ENCODE peak calls at places on chromosomes 6 and 20, in six cellular contexts. One of them, this sample, is unnamed.

GRCh38 chr20:57123139-57123903 is 143.1 kb downstream of the BMP7 start:
- DNase-seq in mesenchymal stem cell: no peak
- DNase-seq in H9: no peak
- DNase-seq in neuronal stem cell: no peak
- DNase-seq in IMR-90: no peak
- DNase-seq in H1: no peak
- DNase-seq in this sample: no peak

GRCh38 chr20:46011631-46012482 is 3.1 kb downstream of the MMP9 start:
- DNase-seq in neuronal stem cell: no peak
- DNase-seq in H1: peak; percentile 92
- DNase-seq in mesenchymal stem cell: no peak
- DNase-seq in IMR-90: peak; percentile 15
- DNase-seq in H9: peak; percentile 98
- DNase-seq in this sample: peak; percentile 40

GRCh38 chr6:23175391-23175790 is 606.0 kb downstream of the HDGFL1 start:
- DNase-seq in neuronal stem cell: no peak
- DNase-seq in mesenchymal stem cell: peak; percentile 80
- DNase-seq in IMR-90: no peak
- DNase-seq in H9: no peak
- DNase-seq in H1: no peak
- DNase-seq in this sample: no peak

GRCh38 chr6:41055149-41055548 is 2.1 kb downstream of the APOBEC2 start:
- DNase-seq in H9: no peak
- DNase-seq in mesenchymal stem cell: peak; percentile 43
- DNase-seq in neuronal stem cell: no peak
- DNase-seq in H1: no peak
- DNase-seq in IMR-90: peak; percentile 6
- DNase-seq in this sample: no peak

GRCh38 chr6:125020385-125020784 is 58.1 kb downstream of the RNF217 start:
- DNase-seq in neuronal stem cell: no peak
- DNase-seq in IMR-90: peak; percentile 42
- DNase-seq in mesenchymal stem cell: peak; percentile 49
- DNase-seq in H9: no peak
- DNase-seq in H1: no peak
- DNase-seq in this sample: no peak

GRCh38 chr20:25191689-25192088 is 3.8 kb upstream of the ENTPD6 start:
- DNase-seq in neuronal stem cell: no peak
- DNase-seq in IMR-90: no peak
- DNase-seq in mesenchymal stem cell: no peak
- DNase-seq in H1: no peak
- DNase-seq in H9: no peak
- DNase-seq in this sample: no peak

GRCh38 chr20:10034717-10035571 is at the start of gene ANKEF1:
- DNase-seq in H9: peak; percentile 87
- DNase-seq in H1: peak; percentile 29
- DNase-seq in IMR-90: peak; percentile 2
- DNase-seq in mesenchymal stem cell: peak; percentile 52
- DNase-seq in neuronal stem cell: peak; percentile 69
- DNase-seq in this sample: peak; percentile 71

GRCh38 chr6:157688960-157689599 is 134.0 kb upstream of the SNX9 start:
- DNase-seq in H9: peak; percentile 62
- DNase-seq in mesenchymal stem cell: no peak
- DNase-seq in neuronal stem cell: no peak
- DNase-seq in H1: no peak
- DNase-seq in IMR-90: peak; percentile 16
- DNase-seq in this sample: peak; percentile 62

GRCh38 chr20:59603727-59604608 is at the start of gene PHACTR3:
- DNase-seq in H1: no peak
- DNase-seq in IMR-90: no peak
- DNase-seq in mesenchymal stem cell: no peak
- DNase-seq in H9: peak; percentile 52
- DNase-seq in neuronal stem cell: peak; percentile 27
- DNase-seq in this sample: no peak

GRCh38 chr6:150787429-150787828 is 78.1 kb upstream of the MTHFD1L start:
- DNase-seq in neuronal stem cell: no peak
- DNase-seq in H1: no peak
- DNase-seq in mesenchymal stem cell: no peak
- DNase-seq in H9: no peak
- DNase-seq in IMR-90: no peak
- DNase-seq in this sample: no peak

GRCh38 chr20:19024296-19025035 is 188.0 kb upstream of the SLC24A3 start:
- DNase-seq in mesenchymal stem cell: no peak
- DNase-seq in IMR-90: no peak
- DNase-seq in H9: no peak
- DNase-seq in neuronal stem cell: no peak
- DNase-seq in H1: no peak
- DNase-seq in this sample: no peak

GRCh38 chr6:25499851-25500250 is 152.2 kb upstream of the SCGN start:
- DNase-seq in mesenchymal stem cell: no peak
- DNase-seq in neuronal stem cell: no peak
- DNase-seq in H1: no peak
- DNase-seq in H9: no peak
- DNase-seq in IMR-90: peak; percentile 6
- DNase-seq in this sample: peak; percentile 88

GRCh38 chr6:81859884-81860283 is 107.4 kb upstream of the TENT5A start:
- DNase-seq in mesenchymal stem cell: no peak
- DNase-seq in neuronal stem cell: no peak
- DNase-seq in H1: no peak
- DNase-seq in IMR-90: no peak
- DNase-seq in H9: no peak
- DNase-seq in this sample: no peak

GRCh38 chr6:27478141-27478705 is 5.3 kb upstream of the ZNF184 start:
- DNase-seq in H9: no peak
- DNase-seq in IMR-90: peak; percentile 40
- DNase-seq in mesenchymal stem cell: peak; percentile 67
- DNase-seq in H1: no peak
- DNase-seq in neuronal stem cell: no peak
- DNase-seq in this sample: no peak

GRCh38 chr6:111487656-111488055 is 4.6 kb upstream of the REV3L start:
- DNase-seq in H1: no peak
- DNase-seq in mesenchymal stem cell: peak; percentile 79
- DNase-seq in neuronal stem cell: no peak
- DNase-seq in H9: no peak
- DNase-seq in IMR-90: peak; percentile 88
- DNase-seq in this sample: peak; percentile 23

GRCh38 chr6:43966374-43966658 is 160.9 kb downstream of the MRPL14 start:
- DNase-seq in IMR-90: no peak
- DNase-seq in H9: no peak
- DNase-seq in mesenchymal stem cell: no peak
- DNase-seq in neuronal stem cell: no peak
- DNase-seq in H1: no peak
- DNase-seq in this sample: no peak

GRCh38 chr6:14567842-14568241 is 450.3 kb downstream of the CD83 start:
- DNase-seq in H1: no peak
- DNase-seq in IMR-90: no peak
- DNase-seq in neuronal stem cell: no peak
- DNase-seq in H9: no peak
- DNase-seq in mesenchymal stem cell: no peak
- DNase-seq in this sample: peak; percentile 7

GRCh38 chr20:50421356-50422340 is 88.5 kb upstream of the PTPN1 start:
- DNase-seq in neuronal stem cell: no peak
- DNase-seq in mesenchymal stem cell: no peak
- DNase-seq in H9: no peak
- DNase-seq in IMR-90: no peak
- DNase-seq in H1: no peak
- DNase-seq in this sample: peak; percentile 95

GRCh38 chr6:111478064-111478476 is 4.9 kb downstream of the REV3L start:
- DNase-seq in H1: no peak
- DNase-seq in neuronal stem cell: no peak
- DNase-seq in mesenchymal stem cell: peak; percentile 53
- DNase-seq in H9: no peak
- DNase-seq in IMR-90: peak; percentile 55
- DNase-seq in this sample: no peak

GRCh38 chr20:21322921-21323321 is 19.8 kb downstream of the XRN2 start:
- DNase-seq in H9: no peak
- DNase-seq in H1: no peak
- DNase-seq in mesenchymal stem cell: peak; percentile 43
- DNase-seq in neuronal stem cell: no peak
- DNase-seq in IMR-90: peak; percentile 10
- DNase-seq in this sample: no peak

GRCh38 chr6:132198896-132199295 is 202.4 kb downstream of the MOXD1 start:
- DNase-seq in mesenchymal stem cell: no peak
- DNase-seq in IMR-90: peak; percentile 87
- DNase-seq in H1: no peak
- DNase-seq in H9: no peak
- DNase-seq in neuronal stem cell: no peak
- DNase-seq in this sample: no peak

GRCh38 chr6:63598251-63599036 is 26.2 kb downstream of the LOC128125822 start:
- DNase-seq in H1: no peak
- DNase-seq in neuronal stem cell: peak; percentile 60
- DNase-seq in IMR-90: peak; percentile 49
- DNase-seq in H9: peak; percentile 80
- DNase-seq in mesenchymal stem cell: peak; percentile 75
- DNase-seq in this sample: peak; percentile 61

GRCh38 chr6:66628917-66629316 is 921.9 kb upstream of the EYS start:
- DNase-seq in mesenchymal stem cell: peak; percentile 21
- DNase-seq in H9: no peak
- DNase-seq in IMR-90: no peak
- DNase-seq in H1: no peak
- DNase-seq in neuronal stem cell: no peak
- DNase-seq in this sample: no peak

GRCh38 chr6:30327232-30327746 is 562 bp downstream of the TRIM39 start:
- DNase-seq in H9: no peak
- DNase-seq in H1: no peak
- DNase-seq in neuronal stem cell: no peak
- DNase-seq in mesenchymal stem cell: no peak
- DNase-seq in IMR-90: no peak
- DNase-seq in this sample: peak; percentile 4

GRCh38 chr6:30326446-30327231 is at the start of gene TRIM39:
- DNase-seq in mesenchymal stem cell: peak; percentile 93
- DNase-seq in H1: no peak
- DNase-seq in neuronal stem cell: peak; percentile 76
- DNase-seq in H9: peak; percentile 85
- DNase-seq in IMR-90: peak; percentile 84
- DNase-seq in this sample: peak; percentile 88

GRCh38 chr6:30323806-30324205 is 2.9 kb upstream of the TRIM39 start:
- DNase-seq in H1: no peak
- DNase-seq in neuronal stem cell: no peak
- DNase-seq in IMR-90: no peak
- DNase-seq in H9: no peak
- DNase-seq in mesenchymal stem cell: no peak
- DNase-seq in this sample: no peak

GRCh38 chr6:30325150-30325872 is 1.4 kb upstream of the TRIM39 start:
- DNase-seq in H1: peak; percentile 66
- DNase-seq in neuronal stem cell: no peak
- DNase-seq in mesenchymal stem cell: peak; percentile 87
- DNase-seq in IMR-90: peak; percentile 49
- DNase-seq in H9: no peak
- DNase-seq in this sample: peak; percentile 67

GRCh38 chr6:30325873-30326445 is 768 bp upstream of the TRIM39 start:
- DNase-seq in neuronal stem cell: peak; percentile 58
- DNase-seq in H1: peak; percentile 34
- DNase-seq in H9: peak; percentile 92
- DNase-seq in mesenchymal stem cell: no peak
- DNase-seq in IMR-90: no peak
- DNase-seq in this sample: no peak
- H2BK5ac ChIP-seq in neuronal stem cell: peak overlapping the region; percentile 93
- H2BK5ac ChIP-seq in H1: peak overlapping the region; percentile 82
- H2BK5ac ChIP-seq in H9: no peak overlapping the region
- H2BK5ac ChIP-seq in mesenchymal stem cell: no peak overlapping the region
- H2BK5ac ChIP-seq in IMR-90: peak overlapping the region; percentile 88
- H2BK5ac ChIP-seq in this sample: peak overlapping the region; percentile 92

GRCh38 chr20:51629399-51630058 is 87.0 kb upstream of the NFATC2 start:
- DNase-seq in mesenchymal stem cell: no peak
- DNase-seq in IMR-90: no peak
- DNase-seq in neuronal stem cell: no peak
- DNase-seq in H9: no peak
- DNase-seq in H1: no peak
- DNase-seq in this sample: no peak
- H3K27ac ChIP-seq in mesenchymal stem cell: no peak overlapping the region
- H3K27ac ChIP-seq in IMR-90: no peak overlapping the region
- H3K27ac ChIP-seq in neuronal stem cell: no peak overlapping the region
- H3K27ac ChIP-seq in H9: no peak overlapping the region
- H3K27ac ChIP-seq in H1: no peak overlapping the region
- H3K27ac ChIP-seq in this sample: no peak overlapping the region

GRCh38 chr6:42394881-42395620 is 56.7 kb downstream of the TRERF1 start:
- DNase-seq in H1: no peak
- DNase-seq in neuronal stem cell: no peak
- DNase-seq in H9: no peak
- DNase-seq in IMR-90: no peak
- DNase-seq in mesenchymal stem cell: no peak
- DNase-seq in this sample: no peak

GRCh38 chr6:42394151-42394550 is 57.6 kb downstream of the TRERF1 start:
- DNase-seq in H1: no peak
- DNase-seq in neuronal stem cell: no peak
- DNase-seq in mesenchymal stem cell: no peak
- DNase-seq in H9: no peak
- DNase-seq in IMR-90: no peak
- DNase-seq in this sample: no peak

GRCh38 chr6:42391441-42391840 is 60.3 kb downstream of the TRERF1 start:
- DNase-seq in IMR-90: no peak
- DNase-seq in mesenchymal stem cell: no peak
- DNase-seq in H1: no peak
- DNase-seq in neuronal stem cell: no peak
- DNase-seq in H9: no peak
- DNase-seq in this sample: peak; percentile 75

GRCh38 chr6:42393339-42393738 is 58.4 kb downstream of the TRERF1 start:
- DNase-seq in H9: no peak
- DNase-seq in H1: no peak
- DNase-seq in IMR-90: no peak
- DNase-seq in neuronal stem cell: no peak
- DNase-seq in mesenchymal stem cell: no peak
- DNase-seq in this sample: no peak

DNA sequence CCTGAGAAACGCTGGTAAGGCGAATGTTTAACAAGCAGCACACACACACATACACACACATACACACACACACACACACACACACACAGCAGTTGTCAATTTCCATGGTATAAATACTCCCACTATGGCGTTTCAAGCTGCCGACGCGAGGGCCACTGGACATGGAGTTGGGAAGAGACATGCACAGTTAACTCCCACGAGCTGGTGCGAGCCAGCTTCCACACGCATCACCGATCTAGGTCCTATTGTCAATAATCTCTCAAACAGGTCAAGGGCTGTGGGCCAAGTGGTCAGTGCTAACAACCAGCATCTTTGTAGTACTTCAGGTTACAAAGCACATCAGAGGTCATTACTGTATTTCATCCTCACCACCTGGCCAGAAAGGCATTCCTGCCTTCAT is 58.9 kb downstream of the TRERF1 start:
- DNase-seq in neuronal stem cell: no peak
- DNase-seq in H1: no peak
- DNase-seq in H9: no peak
- DNase-seq in mesenchymal stem cell: no peak
- DNase-seq in IMR-90: no peak
- DNase-seq in this sample: no peak
- H3K14ac ChIP-seq in neuronal stem cell: no peak overlapping the region
- H3K14ac ChIP-seq in H1: no peak overlapping the region
- H3K14ac ChIP-seq in H9: no peak overlapping the region
- H3K14ac ChIP-seq in mesenchymal stem cell: no peak overlapping the region
- H3K14ac ChIP-seq in IMR-90: no peak overlapping the region
- H3K14ac ChIP-seq in this sample: no peak overlapping the region

DNA sequence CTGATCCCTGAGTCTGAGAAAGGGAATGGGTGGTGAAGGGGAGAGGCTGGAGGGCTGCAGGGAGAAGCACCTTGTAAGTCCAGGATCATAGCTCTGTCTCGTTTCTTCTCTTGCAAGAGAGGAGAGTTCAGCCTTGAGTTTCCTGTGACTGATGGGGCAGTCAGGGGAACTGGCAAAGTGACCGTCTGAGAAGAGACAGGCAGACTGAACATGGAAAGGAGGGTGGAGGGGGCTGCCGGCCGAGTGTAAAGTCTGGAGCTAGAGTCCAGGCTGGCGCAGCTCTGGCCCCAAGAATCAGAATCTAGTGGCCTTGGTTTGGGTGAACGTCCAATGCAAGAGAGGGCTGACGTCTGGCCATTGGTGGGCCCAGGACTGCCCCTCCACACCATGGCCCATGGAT is 72.5 kb downstream of the TCP11 start:
- DNase-seq in IMR-90: no peak
- DNase-seq in mesenchymal stem cell: no peak
- DNase-seq in neuronal stem cell: no peak
- DNase-seq in H1: no peak
- DNase-seq in H9: no peak
- DNase-seq in this sample: no peak
- H2BK5ac ChIP-seq in IMR-90: no peak overlapping the region
- H2BK5ac ChIP-seq in mesenchymal stem cell: no peak overlapping the region
- H2BK5ac ChIP-seq in neuronal stem cell: no peak overlapping the region
- H2BK5ac ChIP-seq in H1: peak overlapping the region; percentile 78
- H2BK5ac ChIP-seq in H9: no peak overlapping the region
- H2BK5ac ChIP-seq in this sample: no peak overlapping the region